ENCODE peak calls at places on chromosomes 16 and 17, in nine cellular contexts. C, O, L, Q, P, S, E, F and B are unnamed samples. For H3K4me1, the result is how much of the 10 kb centered on the place peaks cover.

GRCh38 chr17:67546578-67547527 is 169.8 kb downstream of the PITPNC1 start:
- DNase-seq in C (peak), O (peak), L (no peak), Q (peak), P (no peak), S (peak), E (peak), F (peak), B (peak)

GRCh38 chr17:61400786-61401279 is 1.2 kb downstream of the TBX2 start:
- DNase-seq in C (peak), O (no peak), L (peak), Q (no peak), P (no peak), S (no peak), E (peak), F (no peak), B (peak)

GRCh38 chr17:7043544-7044268 is at the start of gene SLC16A11:
- DNase-seq in C (no peak), O (peak), L (peak), Q (peak), P (no peak), S (no peak), E (no peak), F (peak), B (peak)

GRCh38 chr17:6927290-6927844 is 68.5 kb upstream of the ALOX12 start:
- DNase-seq in C (peak), O (no peak), L (peak), Q (no peak), P (no peak), S (no peak), E (peak), F (no peak), B (no peak)

GRCh38 chr17:56994009-56994792 is 16.3 kb downstream of the SCPEP1 start:
- DNase-seq in C (no peak), O (no peak), L (no peak), Q (no peak), P (no peak), S (no peak), E (peak), F (no peak), B (no peak)

GRCh38 chr17:60640503-60640902 is 37.1 kb upstream of the BCAS3 start:
- DNase-seq in C (peak), O (no peak), L (peak), Q (no peak), P (no peak), S (peak), E (peak), F (no peak), B (no peak)

GRCh38 chr17:846901-847777 is 65.0 kb downstream of the MRM3 start:
- DNase-seq in C (no peak), O (no peak), L (peak), Q (no peak), P (no peak), S (no peak), E (peak), F (no peak), B (no peak)

GRCh38 chr17:29573871-29574731 is 5.6 kb downstream of the TP53I13 start:
- DNase-seq in C (no peak), O (no peak), L (no peak), Q (peak), P (no peak), S (no peak), E (no peak), F (no peak), B (peak)

GRCh38 chr17:306116-306515 is 46.5 kb downstream of the RPH3AL start:
- DNase-seq in C (no peak), O (no peak), L (no peak), Q (peak), P (no peak), S (no peak), E (no peak), F (no peak), B (peak)

GRCh38 chr17:1783834-1784611 is 22.2 kb downstream of the SERPINF1 start:
- DNase-seq in C (peak), O (peak), L (peak), Q (peak), P (no peak), S (peak), E (peak), F (peak), B (peak)

GRCh38 chr16:56611281-56611833 is 3.0 kb downstream of the MT2A start:
- DNase-seq in C (peak), O (no peak), L (peak), Q (peak), P (no peak), S (no peak), E (peak), F (peak), B (peak)

GRCh38 chr17:494601-495195 is 142.1 kb upstream of the RPH3AL start:
- DNase-seq in C (no peak), O (no peak), L (no peak), Q (peak), P (no peak), S (no peak), E (no peak), F (no peak), B (no peak)

GRCh38 chr17:59846391-59847165 is 46.2 kb downstream of the TUBD1 start:
- DNase-seq in C (peak), O (peak), L (peak), Q (peak), P (no peak), S (peak), E (peak), F (peak), B (peak)

DNA sequence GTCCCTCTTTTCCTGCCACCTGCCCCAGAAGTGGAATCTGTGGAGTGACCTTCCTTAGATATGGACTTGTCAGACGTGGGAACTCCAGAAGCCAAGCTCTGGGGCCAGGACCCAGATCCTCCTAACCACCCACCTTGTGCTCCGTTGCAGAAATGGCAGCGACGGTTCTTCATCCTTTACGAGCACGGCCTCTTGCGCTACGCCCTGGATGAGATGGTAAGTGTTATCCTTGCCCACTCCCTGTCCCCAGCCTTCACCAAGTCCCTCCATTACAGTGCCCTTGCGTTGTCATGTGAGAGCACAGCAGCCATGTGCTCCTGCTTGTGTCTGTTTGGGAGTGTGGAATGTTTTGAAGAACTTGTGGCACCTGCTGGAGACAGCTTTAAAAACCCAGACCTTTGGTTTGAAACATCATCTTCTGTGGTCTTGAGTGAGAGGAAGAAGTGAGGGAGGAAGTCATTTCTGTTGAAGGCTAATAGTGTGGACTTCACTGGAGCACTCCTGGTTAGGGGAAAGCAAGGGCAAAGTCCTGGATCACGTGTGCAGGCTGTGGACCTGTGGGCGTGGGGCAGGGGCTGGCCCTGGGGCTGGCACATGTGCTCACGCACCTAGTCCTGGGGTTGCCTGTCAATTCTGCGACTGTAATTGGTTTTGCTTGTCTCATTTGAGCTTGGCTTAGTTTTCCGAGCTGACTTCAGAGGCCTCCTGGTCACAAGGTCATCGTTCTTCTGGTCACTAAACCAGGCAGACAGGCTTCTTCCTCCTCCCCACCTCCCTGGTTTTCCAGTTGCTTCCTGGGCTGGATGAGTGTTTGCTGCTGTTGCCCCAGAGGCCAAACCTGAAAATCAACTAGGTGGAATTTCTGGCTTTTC is 35.8 kb downstream of the MPRIP start:
- DNase-seq in C (no peak), O (peak), L (no peak), Q (peak), P (no peak), S (peak), E (no peak), F (peak), B (peak)
- H3K4me1 ChIP-seq in C (under half), O (under half), L (half or more), Q (under half), P (under half), S (under half), E (under half), F (half or more), B (half or more)

GRCh38 chr16:50204426-50205108 is 51.5 kb downstream of the TENT4B start:
- DNase-seq in C (peak), O (no peak), L (no peak), Q (no peak), P (no peak), S (no peak), E (peak), F (no peak), B (no peak)
- H3K4me1 ChIP-seq in C (under half), O (under half), L (half or more), Q (under half), P (under half), S (under half), E (under half), F (under half), B (under half)

GRCh38 chr17:50205931-50206505 is 4.6 kb upstream of the COL1A1 start:
- DNase-seq in C (no peak), O (peak), L (peak), Q (peak), P (no peak), S (no peak), E (no peak), F (no peak), B (peak)
- H3K4me1 ChIP-seq in C (half or more), O (under half), L (half or more), Q (under half), P (under half), S (under half), E (half or more), F (under half), B (under half)

GRCh38 chr16:87371261-87371866 is 12.2 kb downstream of the FBXO31 start:
- DNase-seq in C (peak), O (no peak), L (no peak), Q (peak), P (no peak), S (no peak), E (no peak), F (no peak), B (no peak)

GRCh38 chr16:87369796-87370719 is 13.5 kb downstream of the FBXO31 start:
- DNase-seq in C (no peak), O (no peak), L (no peak), Q (peak), P (no peak), S (no peak), E (no peak), F (no peak), B (no peak)

GRCh38 chr16:87368029-87368765 is 15.4 kb downstream of the FBXO31 start:
- DNase-seq in C (no peak), O (no peak), L (no peak), Q (peak), P (no peak), S (no peak), E (no peak), F (no peak), B (no peak)

GRCh38 chr16:87367556-87367955 is 16.0 kb downstream of the FBXO31 start:
- DNase-seq in C (no peak), O (no peak), L (no peak), Q (peak), P (no peak), S (no peak), E (no peak), F (no peak), B (no peak)

GRCh38 chr16:87369117-87369775 is 14.3 kb downstream of the FBXO31 start:
- DNase-seq in C (no peak), O (no peak), L (no peak), Q (peak), P (no peak), S (no peak), E (no peak), F (no peak), B (no peak)
- H3K4me1 ChIP-seq in C (under half), O (under half), L (under half), Q (under half), P (under half), S (under half), E (under half), F (under half), B (under half)

DNA sequence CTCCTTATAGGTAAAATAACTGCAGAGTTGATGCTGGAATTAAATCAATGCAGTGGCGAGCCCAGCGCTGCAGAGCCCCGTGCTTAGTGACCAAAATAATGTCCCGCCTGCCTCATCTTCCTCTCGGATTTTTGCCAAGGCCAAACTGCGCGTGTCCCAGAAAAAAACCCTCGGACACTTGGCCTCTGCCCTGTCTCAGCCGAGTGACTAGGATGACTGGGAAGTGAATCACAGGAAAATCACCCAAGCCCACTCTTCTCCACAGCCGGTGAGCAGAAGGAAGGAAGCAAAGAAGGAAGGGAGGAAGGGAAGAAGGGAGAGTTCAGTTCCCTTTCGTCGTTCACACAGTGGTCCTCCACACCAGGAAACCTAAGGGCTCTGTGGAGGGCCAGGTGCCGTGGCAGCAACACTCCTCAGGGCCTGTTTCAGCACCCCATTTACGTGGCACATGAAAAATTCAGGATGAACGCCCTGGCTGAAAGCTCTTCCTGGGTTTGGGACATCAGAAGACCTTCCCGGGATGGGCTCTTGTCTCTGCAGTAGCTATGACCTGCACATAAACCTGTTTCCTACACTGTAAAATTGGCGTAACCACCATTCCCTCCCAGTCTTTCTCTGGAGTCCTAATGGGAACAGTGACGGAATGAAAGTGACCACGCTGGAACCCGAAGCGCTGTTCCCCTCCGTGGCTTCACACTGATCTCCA is 25.4 kb upstream of the HOXB13 start:
- DNase-seq in C (peak), O (no peak), L (no peak), Q (no peak), P (no peak), S (no peak), E (no peak), F (no peak), B (no peak)
- H3K4me1 ChIP-seq in C (under half), O (under half), L (under half), Q (under half), P (under half), S (under half), E (under half), F (under half), B (under half)

DNA sequence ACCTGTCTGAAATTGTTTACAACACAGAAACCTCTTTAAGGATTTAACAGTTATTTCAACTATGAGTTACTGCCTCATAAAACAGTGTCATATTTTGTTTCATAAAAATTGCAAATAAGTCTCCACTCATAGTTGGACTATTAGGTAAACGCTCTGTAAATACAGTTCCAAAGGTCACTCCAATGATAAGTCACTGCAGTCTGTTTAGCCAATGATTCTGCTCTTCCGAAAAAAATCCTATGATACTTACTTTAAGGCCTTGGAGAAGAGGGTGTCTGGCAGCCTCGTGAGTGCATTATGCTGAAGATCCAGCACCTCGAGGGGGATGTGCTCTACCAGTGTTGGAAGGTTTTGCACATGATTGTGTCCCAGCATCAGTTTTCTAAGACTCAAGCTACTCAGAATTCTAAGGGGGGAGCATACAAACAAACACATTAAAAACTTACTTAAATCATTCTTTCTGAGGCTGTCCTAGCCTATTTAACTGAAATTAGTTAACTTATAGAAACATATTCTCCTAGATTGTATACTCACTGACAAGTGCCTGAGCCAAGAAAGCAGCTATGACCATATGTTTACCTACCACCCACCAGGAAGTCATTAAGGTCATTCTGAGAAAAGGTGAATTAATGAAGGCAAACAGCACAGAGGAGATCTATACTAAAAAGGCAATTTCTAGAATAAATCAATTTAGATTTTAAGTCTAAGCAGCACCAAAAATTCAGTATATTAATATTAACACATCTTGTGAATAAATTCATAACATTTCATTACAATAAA is 41.1 kb downstream of the MARVELD3 start:
- DNase-seq in C (no peak), O (no peak), L (no peak), Q (no peak), P (no peak), S (no peak), E (no peak), F (no peak), B (no peak)
- H3K4me1 ChIP-seq in C (under half), O (under half), L (under half), Q (under half), P (under half), S (under half), E (under half), F (under half), B (under half)

GRCh38 chr17:55444471-55445441 is 23.1 kb upstream of the MMD start:
- DNase-seq in C (peak), O (no peak), L (peak), Q (no peak), P (no peak), S (no peak), E (peak), F (no peak), B (no peak)
- H3K4me1 ChIP-seq in C (under half), O (under half), L (half or more), Q (under half), P (under half), S (under half), E (under half), F (under half), B (under half)

DNA sequence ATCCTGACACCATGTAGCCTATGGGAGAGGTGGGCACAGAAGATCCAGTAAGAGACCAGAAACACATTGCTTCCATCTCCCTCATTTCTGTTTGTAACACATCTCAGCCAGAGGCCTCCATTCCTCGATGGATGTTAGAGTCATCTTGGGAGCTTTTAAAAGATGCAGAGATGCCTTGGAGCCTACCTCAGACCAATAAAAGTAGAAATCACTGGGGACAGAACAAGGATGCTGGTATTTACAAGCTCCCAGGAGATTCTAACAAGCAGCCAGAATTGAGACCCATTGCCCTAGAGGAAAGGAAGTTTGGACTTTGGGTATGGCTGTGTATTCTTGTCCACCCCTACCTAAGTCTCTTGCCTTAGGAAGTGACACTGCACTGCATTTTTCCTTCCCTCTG is 40.8 kb downstream of the HS3ST3A1 start:
- DNase-seq in C (no peak), O (no peak), L (no peak), Q (no peak), P (no peak), S (no peak), E (no peak), F (no peak), B (no peak)
- H3K4me1 ChIP-seq in C (under half), O (under half), L (under half), Q (under half), P (under half), S (under half), E (under half), F (under half), B (under half)

GRCh38 chr16:67878232-67878631 is 5.4 kb downstream of the EDC4 start:
- DNase-seq in C (no peak), O (no peak), L (no peak), Q (no peak), P (no peak), S (no peak), E (no peak), F (no peak), B (no peak)
- H3K4me1 ChIP-seq in C (under half), O (under half), L (under half), Q (under half), P (under half), S (under half), E (under half), F (under half), B (under half)